ENCODE peak calls at places on chromosomes 12 and 14, in nine cellular contexts. H is pancreas; C is neural progenitor cell; Z is CD4-positive, alpha-beta T cell; S is SK-N-SH; I is esophagus squamous epithelium; F is colonic mucosa; G is thoracic aorta; Y is cardiac muscle cell. D is an unnamed sample.
A peak's percentile ranks its signal among the peaks of the same experiment; 100 is the strongest.

GRCh38 chr12:60106207-60106606 is 510.4 kb downstream of the SLC16A7 start:
- DNase-seq in H (no peak), C (no peak), Z (no peak), S (no peak), I (no peak), F (no peak), G (no peak), Y (peak; percentile 53), D (no peak)

GRCh38 chr14:99077076-99077843 is 194.7 kb downstream of the BCL11B start:
- DNase-seq in H (no peak), C (no peak), Z (no peak), S (no peak), I (no peak), F (peak; percentile 10), G (no peak), Y (no peak), D (no peak)

GRCh38 chr12:53999596-54000104 is 311 bp upstream of the HOXC9 start:
- DNase-seq in H (no peak), C (no peak), Z (no peak), S (peak; percentile 88), I (no peak), F (no peak), G (no peak), Y (no peak), D (peak; percentile 81)

GRCh38 chr14:36477266-36477665 is 42.8 kb downstream of the NKX2-1 start:
- DNase-seq in H (no peak), C (no peak), Z (no peak), S (no peak), I (no peak), F (no peak), G (no peak), Y (no peak), D (no peak)

GRCh38 chr14:38951451-38951850 is 151.6 kb downstream of the SEC23A start:
- DNase-seq in H (no peak), C (no peak), Z (no peak), S (no peak), I (no peak), F (no peak), G (no peak), Y (peak; percentile 53), D (no peak)

GRCh38 chr14:93063393-93063792 is 52.3 kb downstream of the ITPK1 start:
- DNase-seq in H (no peak), C (no peak), Z (no peak), S (no peak), I (no peak), F (no peak), G (no peak), Y (no peak), D (no peak)

GRCh38 chr14:92973265-92973797 is 50.4 kb downstream of the CHGA start:
- DNase-seq in H (peak; percentile 56), C (peak; percentile 77), Z (no peak), S (peak; percentile 74), I (no peak), F (peak; percentile 77), G (peak; percentile 26), Y (peak; percentile 82), D (peak; percentile 68)

GRCh38 chr14:51490205-51490604 is 161.5 kb upstream of the FRMD6 start:
- DNase-seq in H (no peak), C (no peak), Z (no peak), S (no peak), I (no peak), F (no peak), G (no peak), Y (no peak), D (no peak)

GRCh38 chr14:61421212-61421923 is 100.0 kb downstream of the PRKCH start:
- DNase-seq in H (no peak), C (no peak), Z (no peak), S (no peak), I (no peak), F (no peak), G (no peak), Y (no peak), D (no peak)

GRCh38 chr12:93925585-93925984 is 222.8 kb upstream of the PLXNC1 start:
- DNase-seq in H (no peak), C (no peak), Z (no peak), S (no peak), I (no peak), F (no peak), G (no peak), Y (no peak), D (no peak)

GRCh38 chr14:34665785-34666425 is 36.0 kb upstream of the SNX6 start:
- DNase-seq in H (no peak), C (no peak), Z (no peak), S (no peak), I (no peak), F (peak; percentile 32), G (no peak), Y (peak; percentile 92), D (peak; percentile 65)

GRCh38 chr14:71321556-71322315 is 414.5 kb downstream of the PCNX1 start:
- DNase-seq in H (no peak), C (peak; percentile 69), Z (no peak), S (no peak), I (no peak), F (peak; percentile 49), G (no peak), Y (peak; percentile 60), D (no peak)

GRCh38 chr12:52428121-52428520 is 6.0 kb downstream of the KRT75 start:
- DNase-seq in H (no peak), C (no peak), Z (no peak), S (no peak), I (no peak), F (no peak), G (no peak), Y (no peak), D (no peak)

GRCh38 chr14:98466807-98467206 is 805.2 kb downstream of the BCL11B start:
- DNase-seq in H (no peak), C (no peak), Z (no peak), S (no peak), I (no peak), F (no peak), G (no peak), Y (no peak), D (no peak)

GRCh38 chr14:83994020-83994419 is 1535.9 kb upstream of the FLRT2 start:
- DNase-seq in H (no peak), C (no peak), Z (no peak), S (no peak), I (no peak), F (no peak), G (no peak), Y (peak; percentile 18), D (no peak)

GRCh38 chr12:28237423-28237822 is 47.2 kb downstream of the CCDC91 start:
- DNase-seq in H (no peak), C (no peak), Z (no peak), S (no peak), I (no peak), F (no peak), G (no peak), Y (no peak), D (no peak)

DNA sequence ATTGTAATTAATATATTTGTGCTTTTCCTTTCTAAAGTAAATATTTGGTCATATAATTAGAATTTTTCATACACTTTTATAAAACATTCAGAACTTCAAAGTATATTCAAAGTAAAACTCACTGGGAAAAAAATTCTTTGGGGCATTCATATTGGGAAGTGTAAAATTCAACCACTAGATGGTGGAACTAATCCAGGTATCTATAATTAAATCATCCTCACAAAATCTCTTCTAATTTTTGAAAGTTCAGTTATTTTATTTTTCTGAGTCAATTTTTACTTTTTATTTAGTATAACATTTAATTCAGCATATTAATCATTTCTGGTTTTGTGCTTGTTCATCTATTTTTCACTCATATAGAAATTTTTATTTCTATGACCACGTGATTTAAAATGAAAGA is 81.0 kb downstream of the NTS start:
- DNase-seq in H (no peak), C (no peak), Z (no peak), S (peak; percentile 4), I (no peak), F (no peak), G (no peak), Y (peak; percentile 23), D (no peak)
- TF ChIP-seq CTCF in H (no peak), C (peak; percentile 35), Z (no peak), S (peak; percentile 66), I (no peak), F (no peak), G (peak; percentile 10), Y (peak; percentile 29), D (no peak)

DNA sequence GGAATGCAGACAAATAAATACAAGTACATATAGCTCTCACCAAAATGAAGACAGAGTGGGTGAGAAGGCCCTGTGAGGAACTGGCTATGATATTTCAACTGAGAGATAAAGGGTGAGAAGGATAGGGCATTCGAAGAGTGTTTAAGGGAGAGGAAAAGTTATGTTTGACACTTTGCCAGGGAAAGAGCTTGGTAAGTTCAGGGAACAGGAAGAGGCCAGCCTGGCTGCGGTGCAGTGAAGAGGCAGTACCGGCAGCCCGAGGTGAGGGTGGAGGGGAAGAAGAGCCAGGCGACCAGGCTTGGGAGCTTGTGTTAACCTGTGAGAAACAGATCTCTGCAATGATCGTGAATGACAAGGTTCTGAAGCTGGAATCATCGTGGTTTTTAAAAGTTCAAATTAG is 84.7 kb upstream of the RFX4 start:
- DNase-seq in H (no peak), C (no peak), Z (no peak), S (no peak), I (no peak), F (no peak), G (no peak), Y (peak; percentile 76), D (no peak)
- H3K27me3 ChIP-seq in H (no peaks in the 10 kb centered on the region), C (no peaks in the 10 kb centered on the region), Z (no peaks in the 10 kb centered on the region), S (no peaks in the 10 kb centered on the region), I (no peaks in the 10 kb centered on the region), F (no peaks in the 10 kb centered on the region), G (no peaks in the 10 kb centered on the region), Y (no peaks in the 10 kb centered on the region), D (no peaks in the 10 kb centered on the region)

DNA sequence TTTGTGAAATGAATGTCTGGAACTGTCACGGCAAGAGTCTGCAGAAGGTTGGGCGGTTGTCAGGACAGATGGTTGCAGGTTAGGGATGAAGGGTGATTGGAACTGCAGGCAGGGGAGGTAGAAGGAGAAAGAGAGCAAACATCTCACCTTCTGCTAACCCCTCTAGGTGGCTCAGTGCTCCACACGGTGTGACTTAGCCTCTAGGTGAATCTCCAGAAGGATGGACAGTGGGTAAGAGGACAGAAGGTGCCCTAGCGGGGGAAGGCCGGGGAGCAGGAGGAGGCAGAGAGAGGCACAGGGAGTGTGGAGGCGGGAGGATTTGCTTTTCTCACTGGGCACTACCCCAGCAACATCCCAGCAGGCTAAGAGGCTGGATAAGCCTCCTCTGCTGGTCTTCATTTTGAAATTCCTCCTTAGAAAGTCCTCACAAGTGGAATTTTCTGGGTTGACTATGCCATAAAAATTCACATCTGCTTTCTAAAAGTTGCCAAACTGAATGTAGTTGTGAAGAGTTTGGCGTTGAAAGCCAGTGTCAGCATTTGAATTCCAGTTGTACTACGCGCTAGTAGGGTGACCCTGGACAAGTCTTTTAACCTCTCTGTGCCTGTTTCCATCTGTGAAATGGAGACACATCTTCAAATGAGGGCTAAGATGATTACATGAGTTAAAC is 10.7 kb upstream of the GPR68 start:
- DNase-seq in H (no peak), C (no peak), Z (no peak), S (no peak), I (no peak), F (no peak), G (no peak), Y (no peak), D (no peak)
- TF ChIP-seq CTCF in H (no peak), C (no peak), Z (no peak), S (no peak), I (no peak), F (no peak), G (no peak), Y (no peak), D (no peak)

DNA sequence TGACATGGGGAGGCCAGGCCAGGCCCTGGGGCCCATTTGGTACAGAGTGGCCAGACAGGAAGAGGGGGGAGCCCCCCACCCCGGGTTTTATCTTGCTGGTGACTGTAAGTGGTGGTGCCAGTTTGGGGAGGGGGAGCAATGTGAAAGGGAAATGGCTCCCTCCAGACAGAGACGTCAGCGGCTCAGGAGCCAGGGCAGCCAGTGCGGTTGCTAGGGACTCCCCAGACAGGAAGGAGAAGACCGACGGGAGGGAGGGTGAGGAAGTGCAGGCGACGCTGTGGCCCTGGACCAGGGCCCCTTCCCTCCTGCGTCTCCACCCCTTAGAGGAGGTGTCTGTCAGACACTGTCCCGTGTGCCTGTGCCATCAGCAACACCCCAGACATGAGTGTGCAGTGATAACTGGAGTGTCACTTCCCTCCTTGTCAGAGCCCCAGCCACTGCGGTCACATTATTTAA is 7.0 kb downstream of the VASH1 start:
- DNase-seq in H (no peak), C (peak; percentile 20), Z (peak; percentile 79), S (peak; percentile 76), I (no peak), F (peak; percentile 34), G (no peak), Y (peak; percentile 56), D (peak; percentile 85)
- H3K27me3 ChIP-seq in H (no peaks in the 10 kb centered on the region), C (peaks cover 12% of the 10 kb centered on the region), Z (no peaks in the 10 kb centered on the region), S (no peaks in the 10 kb centered on the region), I (no peaks in the 10 kb centered on the region), F (no peaks in the 10 kb centered on the region), G (no peaks in the 10 kb centered on the region), Y (no peaks in the 10 kb centered on the region), D (no peaks in the 10 kb centered on the region)

D was measured in tibial artery.